ENCODE peak calls at places on chromosomes 4 and X, in five cellular contexts. Q, Z, G, V and Y are unnamed samples. For H3K9me3, the result is how much of the 10 kb centered on the place peaks cover.

GRCh38 chr4:3108211-3108610 is 33.7 kb downstream of the HTT start:
- DNase-seq in Z (no peak), Q (no peak), V (no peak), G (no peak), Y (no peak)

GRCh38 chrX:2385224-2385623 is 115.6 kb downstream of the DHRSX start:
- DNase-seq in G (no peak), V (no peak), Z (no peak), Q (no peak), Y (no peak)

GRCh38 chrX:155747520-155747919 is 133.6 kb upstream of the VAMP7 start:
- DNase-seq in V (no peak), Q (peak), G (peak), Z (peak), Y (no peak)

GRCh38 chr4:2260336-2261109 is 1.4 kb downstream of the MXD4 start:
- DNase-seq in G (peak), Q (peak), Z (peak), V (no peak), Y (peak)

GRCh38 chr4:140188975-140189374 is 35.0 kb upstream of the MAML3 start:
- DNase-seq in Q (peak), G (no peak), Z (peak), V (no peak), Y (no peak)

GRCh38 chrX:49277520-49277799 is 7.9 kb downstream of the PPP1R3F start:
- DNase-seq in V (no peak), Z (no peak), Q (no peak), G (no peak), Y (no peak)

GRCh38 chr4:161206528-161207080 is 957.2 kb downstream of the FSTL5 start:
- DNase-seq in V (no peak), Z (no peak), Q (no peak), G (no peak), Y (no peak)

GRCh38 chr4:71709961-71710360 is 73.9 kb downstream of the GC start:
- DNase-seq in Q (no peak), G (peak), V (no peak), Z (no peak), Y (no peak)

GRCh38 chrX:97806238-97806637 is 922.5 kb downstream of the RPA4 start:
- DNase-seq in V (no peak), G (no peak), Q (no peak), Z (no peak), Y (no peak)

GRCh38 chr4:135532132-135532531 is 1330.5 kb upstream of the PABPC4L start:
- DNase-seq in G (no peak), V (no peak), Z (no peak), Q (no peak), Y (no peak)

GRCh38 chr4:77209936-77210335 is 52.9 kb downstream of the CCNG2 start:
- DNase-seq in G (no peak), V (no peak), Z (no peak), Q (no peak), Y (no peak)

GRCh38 chr4:74100531-74100930 is 1.5 kb upstream of the CXCL2 start:
- DNase-seq in G (no peak), V (no peak), Z (no peak), Q (no peak), Y (no peak)

GRCh38 chr4:2138846-2139500 is 79.8 kb downstream of the NAT8L start:
- DNase-seq in Q (no peak), Z (no peak), G (no peak), V (no peak), Y (no peak)

GRCh38 chr4:181674315-181674714 is 568.9 kb upstream of the TENM3 start:
- DNase-seq in G (no peak), Z (no peak), Q (no peak), V (no peak), Y (no peak)

GRCh38 chr4:139642364-139642763 is 23.3 kb upstream of the MGST2 start:
- DNase-seq in V (no peak), Z (no peak), Q (no peak), G (no peak), Y (no peak)

GRCh38 chr4:47839259-47839658 is 1.4 kb upstream of the CORIN start:
- DNase-seq in G (no peak), V (peak), Q (no peak), Z (peak), Y (no peak)

GRCh38 chrX:154441564-154441963 is 2.4 kb upstream of the FAM50A start:
- DNase-seq in G (no peak), Q (no peak), V (no peak), Z (no peak), Y (no peak)

GRCh38 chrX:65690057-65690855 is 22.8 kb downstream of the MSN start:
- DNase-seq in Q (peak), G (no peak), Z (no peak), V (no peak), Y (peak)

GRCh38 chr4:83112239-83112638 is 2.3 kb downstream of the PLAC8 start:
- DNase-seq in Q (no peak), Z (no peak), G (peak), V (no peak), Y (no peak)

GRCh38 chrX:53547668-53548067 is 113.5 kb upstream of the HSD17B10 start:
- DNase-seq in Q (no peak), G (no peak), V (no peak), Z (no peak), Y (no peak)
- H3K9me3 ChIP-seq in Q (under half), G (under half), V (under half), Z (under half), Y (under half)

GRCh38 chr4:102474736-102475504 is 26.2 kb upstream of the NFKB1 start:
- DNase-seq in G (no peak), Z (no peak), V (no peak), Q (no peak), Y (no peak)
- H3K9me3 ChIP-seq in G (under half), Z (under half), V (under half), Q (under half), Y (under half)

GRCh38 chr4:7338876-7339623 is 95.7 kb downstream of the PSAPL1 start:
- DNase-seq in G (no peak), Q (no peak), Z (no peak), V (no peak), Y (peak)
- H3K9me3 ChIP-seq in G (under half), Q (under half), Z (under half), V (under half), Y (under half)

GRCh38 chrX:75151828-75152592 is 4.1 kb downstream of the ABCB7 start:
- DNase-seq in Z (no peak), Q (no peak), G (no peak), V (no peak), Y (no peak)
- H3K9me3 ChIP-seq in Z (under half), Q (under half), G (under half), V (under half), Y (under half)

GRCh38 chr4:8778301-8778700 is 93.3 kb downstream of the HMX1 start:
- DNase-seq in Q (no peak), G (no peak), V (no peak), Z (no peak), Y (no peak)
- H3K9me3 ChIP-seq in Q (under half), G (under half), V (under half), Z (under half), Y (under half)